ENCODE peak calls at places on chromosomes 2 and 18, in five cellular contexts. One of them, this sample, is unnamed.

GRCh38 chr2:12734914-12735654 is 18.3 kb downstream of the TRIB2 start:
- DNase-seq in astrocyte of the spinal cord: no peak
- DNase-seq in sigmoid colon: no peak
- DNase-seq in SK-N-MC: no peak
- DNase-seq in kidney epithelial cell: no peak
- DNase-seq in this sample: no peak

GRCh38 chr2:191917967-191918651 is 71.2 kb upstream of the CAVIN2 start:
- DNase-seq in kidney epithelial cell: no peak
- DNase-seq in astrocyte of the spinal cord: no peak
- DNase-seq in sigmoid colon: no peak
- DNase-seq in SK-N-MC: no peak
- DNase-seq in this sample: no peak

GRCh38 chr2:207403141-207403540 is 126.6 kb upstream of the CREB1 start:
- DNase-seq in astrocyte of the spinal cord: no peak
- DNase-seq in sigmoid colon: no peak
- DNase-seq in SK-N-MC: no peak
- DNase-seq in kidney epithelial cell: no peak
- DNase-seq in this sample: peak

GRCh38 chr2:76050196-76050595 is 339.5 kb upstream of the GCFC2 start:
- DNase-seq in SK-N-MC: no peak
- DNase-seq in astrocyte of the spinal cord: no peak
- DNase-seq in sigmoid colon: no peak
- DNase-seq in kidney epithelial cell: no peak
- DNase-seq in this sample: peak

GRCh38 chr18:54004828-54005227 is 219.6 kb downstream of the MBD2 start:
- DNase-seq in kidney epithelial cell: no peak
- DNase-seq in SK-N-MC: no peak
- DNase-seq in sigmoid colon: no peak
- DNase-seq in astrocyte of the spinal cord: peak
- DNase-seq in this sample: peak

GRCh38 chr2:64838817-64839216 is 150.4 kb upstream of the SLC1A4 start:
- DNase-seq in kidney epithelial cell: peak
- DNase-seq in sigmoid colon: no peak
- DNase-seq in astrocyte of the spinal cord: peak
- DNase-seq in SK-N-MC: no peak
- DNase-seq in this sample: peak

GRCh38 chr2:96870631-96871255 is 863 bp upstream of the SEMA4C start:
- DNase-seq in SK-N-MC: no peak
- DNase-seq in sigmoid colon: peak
- DNase-seq in astrocyte of the spinal cord: peak
- DNase-seq in kidney epithelial cell: no peak
- DNase-seq in this sample: peak

GRCh38 chr2:74368499-74368898 is 11.6 kb downstream of the DCTN1 start:
- DNase-seq in kidney epithelial cell: no peak
- DNase-seq in astrocyte of the spinal cord: no peak
- DNase-seq in SK-N-MC: no peak
- DNase-seq in sigmoid colon: no peak
- DNase-seq in this sample: no peak

GRCh38 chr2:120763516-120763915 is 27.8 kb downstream of the GLI2 start:
- DNase-seq in kidney epithelial cell: no peak
- DNase-seq in SK-N-MC: no peak
- DNase-seq in astrocyte of the spinal cord: no peak
- DNase-seq in sigmoid colon: peak
- DNase-seq in this sample: no peak

GRCh38 chr2:183773775-183774174 is 649.5 kb downstream of the NUP35 start:
- DNase-seq in astrocyte of the spinal cord: no peak
- DNase-seq in kidney epithelial cell: no peak
- DNase-seq in SK-N-MC: no peak
- DNase-seq in sigmoid colon: no peak
- DNase-seq in this sample: no peak

GRCh38 chr18:4246374-4246773 is 208.7 kb downstream of the DLGAP1 start:
- DNase-seq in SK-N-MC: no peak
- DNase-seq in sigmoid colon: no peak
- DNase-seq in kidney epithelial cell: no peak
- DNase-seq in astrocyte of the spinal cord: no peak
- DNase-seq in this sample: no peak

GRCh38 chr18:46649071-46649862 is 7.8 kb downstream of the LOXHD1 start:
- DNase-seq in kidney epithelial cell: no peak
- DNase-seq in SK-N-MC: no peak
- DNase-seq in sigmoid colon: peak
- DNase-seq in astrocyte of the spinal cord: no peak
- DNase-seq in this sample: no peak

GRCh38 chr18:13566941-13567762 is 159.2 kb downstream of the FAM210A start:
- DNase-seq in kidney epithelial cell: no peak
- DNase-seq in SK-N-MC: peak
- DNase-seq in sigmoid colon: peak
- DNase-seq in astrocyte of the spinal cord: peak
- DNase-seq in this sample: no peak
- H3K4me3 ChIP-seq in kidney epithelial cell: no peak
- H3K4me3 ChIP-seq in SK-N-MC: peak
- H3K4me3 ChIP-seq in sigmoid colon: no peak
- H3K4me3 ChIP-seq in astrocyte of the spinal cord: no peak
- H3K4me3 ChIP-seq in this sample: no peak

GRCh38 chr18:73218293-73218692 is 350.5 kb upstream of the NETO1 start:
- DNase-seq in sigmoid colon: no peak
- DNase-seq in SK-N-MC: no peak
- DNase-seq in kidney epithelial cell: no peak
- DNase-seq in astrocyte of the spinal cord: no peak
- DNase-seq in this sample: no peak
- H3K4me3 ChIP-seq in sigmoid colon: no peak
- H3K4me3 ChIP-seq in SK-N-MC: no peak
- H3K4me3 ChIP-seq in kidney epithelial cell: no peak
- H3K4me3 ChIP-seq in astrocyte of the spinal cord: no peak
- H3K4me3 ChIP-seq in this sample: no peak

DNA sequence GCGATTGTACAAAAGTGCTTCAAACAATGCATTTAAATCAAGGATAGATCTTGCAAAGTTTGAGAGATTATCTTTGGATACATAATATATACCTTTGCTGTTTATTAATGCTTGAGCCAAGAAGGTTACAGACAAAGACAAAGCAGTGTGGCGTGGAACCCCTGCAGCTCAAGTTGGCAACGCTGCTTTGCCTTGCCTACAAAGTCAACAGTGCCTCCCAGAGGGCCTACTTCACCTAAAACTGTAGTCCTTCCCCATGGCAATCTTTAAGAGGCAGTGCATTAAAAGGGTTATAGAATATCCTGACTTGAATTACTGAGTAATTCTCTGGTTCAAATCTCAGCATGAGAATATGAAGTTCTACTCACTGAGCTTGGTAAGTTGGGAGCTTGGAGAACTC is 96.7 kb downstream of the MYT1L start:
- DNase-seq in astrocyte of the spinal cord: no peak
- DNase-seq in SK-N-MC: no peak
- DNase-seq in sigmoid colon: no peak
- DNase-seq in kidney epithelial cell: no peak
- DNase-seq in this sample: no peak
- H3K4me3 ChIP-seq in astrocyte of the spinal cord: no peak
- H3K4me3 ChIP-seq in SK-N-MC: no peak
- H3K4me3 ChIP-seq in sigmoid colon: no peak
- H3K4me3 ChIP-seq in kidney epithelial cell: no peak
- H3K4me3 ChIP-seq in this sample: no peak

DNA sequence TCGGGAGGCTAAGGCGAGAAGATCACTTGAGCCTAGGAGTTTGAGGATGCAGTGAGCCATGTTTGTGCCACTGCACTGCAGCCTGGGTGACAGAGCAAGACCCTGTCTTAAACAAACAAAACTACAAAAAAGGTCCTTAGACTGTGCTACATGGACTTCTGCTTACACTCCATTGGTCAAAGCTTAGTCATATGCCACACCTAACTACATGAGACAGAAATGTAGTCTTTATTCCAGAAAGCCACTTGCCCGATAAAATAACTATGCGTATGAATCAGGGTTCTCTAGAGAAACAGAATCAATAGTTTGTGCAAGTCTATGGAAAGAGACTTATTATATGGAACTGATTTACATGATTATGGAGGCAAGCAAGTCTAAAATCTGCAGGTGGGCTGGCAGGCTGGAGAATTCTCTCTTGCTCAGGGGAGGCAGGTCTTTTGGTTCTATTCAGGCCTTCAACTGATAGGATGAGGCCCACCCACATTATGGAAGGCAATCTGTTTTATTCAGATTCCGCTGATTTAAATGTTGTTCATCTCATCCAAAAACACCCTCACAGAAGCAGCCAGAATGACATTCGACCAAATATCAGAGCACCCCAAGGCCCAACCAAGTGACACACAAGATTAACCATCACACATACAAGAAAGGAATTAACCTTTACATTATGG is 114.4 kb upstream of the SIX2 start:
- DNase-seq in sigmoid colon: no peak
- DNase-seq in astrocyte of the spinal cord: no peak
- DNase-seq in SK-N-MC: no peak
- DNase-seq in kidney epithelial cell: no peak
- DNase-seq in this sample: peak
- H3K4me3 ChIP-seq in sigmoid colon: no peak
- H3K4me3 ChIP-seq in astrocyte of the spinal cord: no peak
- H3K4me3 ChIP-seq in SK-N-MC: no peak
- H3K4me3 ChIP-seq in kidney epithelial cell: no peak
- H3K4me3 ChIP-seq in this sample: no peak

DNA sequence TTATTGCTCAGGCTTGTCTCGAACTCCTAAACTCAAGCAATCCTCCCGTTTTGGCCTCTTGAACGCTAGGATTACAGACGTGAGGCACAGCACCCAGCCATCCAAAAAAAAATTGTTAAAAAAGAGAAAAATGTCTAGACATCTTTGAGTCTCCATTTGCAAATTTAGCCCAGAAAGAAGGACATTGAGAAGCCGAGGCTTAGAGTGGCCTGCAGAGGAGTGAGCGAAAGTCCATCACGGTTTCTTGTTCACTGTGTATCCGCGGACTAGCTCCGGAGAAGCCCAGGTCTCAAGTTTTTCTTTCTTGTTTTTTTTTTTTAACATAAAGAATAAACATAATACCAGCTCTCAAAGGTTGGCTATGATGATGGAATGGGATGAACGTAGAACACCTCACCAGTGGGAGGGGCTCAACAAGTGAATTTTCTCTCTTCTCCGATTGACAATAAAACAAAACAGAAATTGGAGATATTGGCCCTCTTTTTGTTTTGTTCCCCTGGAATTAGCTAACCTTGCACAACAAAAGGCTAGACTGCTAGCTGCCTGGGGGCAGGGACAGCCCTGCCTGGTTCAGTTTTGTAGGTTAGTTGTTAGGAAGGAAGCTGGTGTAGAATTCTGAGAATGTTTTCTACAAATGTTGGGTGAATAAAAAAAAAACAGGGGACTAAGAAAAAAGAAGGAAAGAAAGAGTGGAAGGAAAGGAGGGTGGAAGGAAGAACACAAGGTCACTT is 163.4 kb downstream of the MYCN start:
- DNase-seq in SK-N-MC: no peak
- DNase-seq in sigmoid colon: no peak
- DNase-seq in kidney epithelial cell: no peak
- DNase-seq in astrocyte of the spinal cord: no peak
- DNase-seq in this sample: no peak
- H3K4me3 ChIP-seq in SK-N-MC: no peak
- H3K4me3 ChIP-seq in sigmoid colon: no peak
- H3K4me3 ChIP-seq in kidney epithelial cell: no peak
- H3K4me3 ChIP-seq in astrocyte of the spinal cord: no peak
- H3K4me3 ChIP-seq in this sample: no peak

GRCh38 chr2:951224-952006 is 766 bp downstream of the SNTG2 start:
- DNase-seq in SK-N-MC: no peak
- DNase-seq in astrocyte of the spinal cord: no peak
- DNase-seq in kidney epithelial cell: no peak
- DNase-seq in sigmoid colon: no peak
- DNase-seq in this sample: no peak
- H3K4me3 ChIP-seq in SK-N-MC: peak
- H3K4me3 ChIP-seq in astrocyte of the spinal cord: no peak
- H3K4me3 ChIP-seq in kidney epithelial cell: peak
- H3K4me3 ChIP-seq in sigmoid colon: peak
- H3K4me3 ChIP-seq in this sample: no peak

GRCh38 chr18:44309185-44309584 is 371.5 kb upstream of the SETBP1 start:
- DNase-seq in kidney epithelial cell: no peak
- DNase-seq in astrocyte of the spinal cord: peak
- DNase-seq in sigmoid colon: no peak
- DNase-seq in SK-N-MC: no peak
- DNase-seq in this sample: peak
- H3K4me3 ChIP-seq in kidney epithelial cell: no peak
- H3K4me3 ChIP-seq in astrocyte of the spinal cord: no peak
- H3K4me3 ChIP-seq in sigmoid colon: no peak
- H3K4me3 ChIP-seq in SK-N-MC: no peak
- H3K4me3 ChIP-seq in this sample: no peak

GRCh38 chr2:195563857-195564512 is 93.0 kb upstream of the SLC39A10 start:
- DNase-seq in astrocyte of the spinal cord: peak
- DNase-seq in kidney epithelial cell: no peak
- DNase-seq in sigmoid colon: no peak
- DNase-seq in SK-N-MC: no peak
- DNase-seq in this sample: peak
- H3K4me3 ChIP-seq in astrocyte of the spinal cord: no peak
- H3K4me3 ChIP-seq in kidney epithelial cell: no peak
- H3K4me3 ChIP-seq in sigmoid colon: no peak
- H3K4me3 ChIP-seq in SK-N-MC: no peak
- H3K4me3 ChIP-seq in this sample: no peak

GRCh38 chr2:217937446-217937845 is 65.3 kb downstream of the TNS1 start:
- DNase-seq in SK-N-MC: no peak
- DNase-seq in astrocyte of the spinal cord: no peak
- DNase-seq in sigmoid colon: no peak
- DNase-seq in kidney epithelial cell: no peak
- DNase-seq in this sample: no peak
- H3K4me3 ChIP-seq in SK-N-MC: no peak
- H3K4me3 ChIP-seq in astrocyte of the spinal cord: no peak
- H3K4me3 ChIP-seq in sigmoid colon: peak
- H3K4me3 ChIP-seq in kidney epithelial cell: no peak
- H3K4me3 ChIP-seq in this sample: no peak

DNA sequence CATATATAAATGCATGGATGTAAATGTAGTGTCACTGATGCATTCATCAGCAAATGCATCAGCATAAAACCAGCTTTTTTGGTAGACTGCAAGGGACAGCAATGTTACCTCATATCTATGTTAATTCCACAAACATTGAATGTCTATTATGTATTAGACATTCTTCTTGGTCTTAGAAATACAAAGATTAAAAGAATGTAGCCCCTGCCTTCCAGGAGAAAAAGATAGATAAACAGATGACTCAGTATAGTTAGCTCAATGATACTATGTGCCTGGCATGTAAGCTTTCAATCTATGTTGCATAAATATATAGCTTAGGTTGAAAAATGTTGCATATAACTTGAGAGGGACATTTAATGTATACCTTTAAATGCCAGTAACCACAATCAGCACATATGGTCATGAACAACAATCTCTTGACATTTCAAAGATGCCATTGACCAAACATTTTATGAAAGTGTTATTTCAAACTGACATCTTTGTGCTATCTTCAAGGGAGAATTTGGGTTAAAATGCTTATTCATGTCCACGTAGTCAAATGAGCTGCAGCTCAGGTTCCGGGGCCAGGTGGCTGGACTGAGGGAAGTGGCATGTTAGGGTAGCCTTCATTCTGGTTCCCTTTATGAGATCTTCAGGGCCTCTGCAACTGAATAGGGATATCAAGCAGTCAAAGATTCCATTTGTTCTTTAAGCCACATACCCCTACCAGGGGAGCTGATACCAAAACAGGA is 45.2 kb upstream of the GCG start:
- DNase-seq in kidney epithelial cell: no peak
- DNase-seq in astrocyte of the spinal cord: peak
- DNase-seq in SK-N-MC: no peak
- DNase-seq in sigmoid colon: no peak
- DNase-seq in this sample: peak
- H3K4me3 ChIP-seq in kidney epithelial cell: no peak
- H3K4me3 ChIP-seq in astrocyte of the spinal cord: no peak
- H3K4me3 ChIP-seq in SK-N-MC: no peak
- H3K4me3 ChIP-seq in sigmoid colon: no peak
- H3K4me3 ChIP-seq in this sample: no peak